ENCODE peak calls at places on chromosomes 1 and 21, in five cellular contexts. I is stomach, M is cardiac muscle cell, O is uterus, A is endothelial cell. K is an unnamed sample.

GRCh38 chr1:25232866-25233784 is 823 bp upstream of the SYF2 start:
- DNase-seq in A (peak), I (peak), M (peak), O (peak), K (peak)

GRCh38 chr21:45817345-45817744 is 164.2 kb upstream of the COL6A1 start:
- DNase-seq in A (no peak), I (no peak), O (no peak), M (no peak), K (no peak)

GRCh38 chr21:31248598-31248997 is 95.5 kb downstream of the TIAM1 start:
- DNase-seq in I (no peak), A (no peak), M (no peak), O (no peak), K (no peak)

GRCh38 chr1:246726881-246727280 is 2.7 kb downstream of the SCCPDH start:
- DNase-seq in A (no peak), M (no peak), O (no peak), I (no peak), K (no peak)

GRCh38 chr1:44576456-44577150 is 97.7 kb downstream of the TMEM53 start:
- DNase-seq in M (no peak), A (peak), O (no peak), I (no peak), K (no peak)

GRCh38 chr1:83641206-83641658 is 357.7 kb downstream of the TTLL7 start:
- DNase-seq in M (no peak), I (no peak), O (peak), A (no peak), K (no peak)

GRCh38 chr1:215043405-215043804 is 39.1 kb upstream of the KCNK2 start:
- DNase-seq in M (no peak), I (no peak), O (no peak), A (no peak), K (peak)

GRCh38 chr1:110176299-110176956 is 26.1 kb downstream of the SLC6A17 start:
- DNase-seq in A (no peak), I (peak), O (no peak), M (peak), K (no peak)

GRCh38 chr1:213977486-213977842 is 10.3 kb upstream of the PROX1 start:
- DNase-seq in I (peak), O (no peak), M (peak), A (no peak), K (no peak)

GRCh38 chr21:26451014-26451740 is 121.9 kb downstream of the CYYR1 start:
- DNase-seq in I (no peak), A (no peak), M (no peak), O (no peak), K (no peak)

GRCh38 chr1:110440877-110441276 is 10.1 kb upstream of the PROK1 start:
- DNase-seq in M (no peak), A (no peak), I (no peak), O (no peak), K (no peak)

GRCh38 chr1:28540651-28541050 is 12.2 kb upstream of the TRNAU1AP start:
- DNase-seq in A (no peak), I (no peak), M (no peak), O (no peak), K (no peak)

GRCh38 chr1:7470904-7471638 is 300.0 kb upstream of the VAMP3 start:
- DNase-seq in I (peak), A (no peak), O (peak), M (no peak), K (no peak)

GRCh38 chr1:91546876-91547275 is 46.2 kb downstream of the CDC7 start:
- DNase-seq in O (no peak), A (no peak), M (no peak), I (no peak), K (no peak)
- TF ChIP-seq CTCF in O (no peak), A (no peak), M (peak), I (no peak), K (no peak)

GRCh38 chr1:228914700-228915099 is 179.4 kb downstream of the RHOU start:
- DNase-seq in I (no peak), O (no peak), A (no peak), M (no peak), K (no peak)

GRCh38 chr1:228911225-228911624 is 175.9 kb downstream of the RHOU start:
- DNase-seq in O (no peak), I (no peak), A (no peak), M (no peak), K (no peak)

GRCh38 chr1:228918335-228918734 is 183.1 kb downstream of the RHOU start:
- DNase-seq in I (no peak), O (no peak), A (no peak), M (peak), K (no peak)

GRCh38 chr1:228917342-228917741 is 182.1 kb downstream of the RHOU start:
- DNase-seq in I (no peak), M (no peak), A (no peak), O (no peak), K (no peak)

DNA sequence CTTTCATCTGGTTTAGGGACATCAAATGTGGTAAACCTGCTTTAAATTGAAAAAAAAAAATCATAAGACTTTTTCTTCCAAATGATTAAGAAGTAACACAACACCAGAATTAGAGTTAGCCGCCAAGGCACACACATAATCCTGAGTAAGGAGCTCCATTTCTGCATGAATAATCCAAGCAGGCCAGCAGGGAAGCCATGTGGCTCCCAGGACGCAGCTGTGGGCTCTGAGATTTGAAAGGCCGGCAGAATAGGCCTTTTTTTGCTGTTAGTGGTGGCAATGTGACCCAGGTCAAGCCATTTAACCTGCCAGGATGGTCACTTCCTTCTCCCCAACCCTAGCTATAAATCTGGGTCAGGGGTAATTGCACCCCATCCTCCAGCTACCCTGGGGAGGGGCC is 178.4 kb downstream of the RHOU start:
- DNase-seq in I (no peak), O (no peak), M (no peak), A (no peak), K (no peak)
- TF ChIP-seq CTCF in I (no peak), O (no peak), M (no peak), A (no peak), K (no peak)

GRCh38 chr1:150662811-150663210 is 33.4 kb upstream of the ENSA start:
- DNase-seq in A (no peak), M (no peak), O (no peak), I (no peak), K (no peak)
- TF ChIP-seq CTCF in A (no peak), M (no peak), O (no peak), I (no peak), K (no peak)

GRCh38 chr21:14376854-14377253 is 6.1 kb downstream of the HSPA13 start:
- DNase-seq in A (no peak), O (no peak), M (no peak), I (no peak), K (peak)
- TF ChIP-seq CTCF in A (no peak), O (no peak), M (no peak), I (no peak), K (no peak)

K was measured in activated CD8-positive, alpha-beta T cell treated with anti-CD3 and anti-CD28 coated beads for 36 hours.